ENCODE peak calls at places on chromosomes 2 and 18, in six cellular contexts. R is mesenteric fat pad; M is activated CD4-positive, CD25-positive, alpha-beta regulatory T cell; S is lower leg skin; V is HT1080; D is GM20000. G is an unnamed sample.

GRCh38 chr18:6763524-6763923 is 34.0 kb downstream of the ARHGAP28 start:
- DNase-seq in S (no peak), D (no peak), M (no peak), R (no peak), V (no peak), G (no peak)

GRCh38 chr18:24656571-24656971 is 196.1 kb downstream of the HRH4 start:
- DNase-seq in D (no peak), S (no peak), R (no peak), M (no peak), V (peak), G (no peak)

GRCh38 chr2:150478206-150478974 is 9.1 kb downstream of the RND3 start:
- DNase-seq in V (no peak), S (no peak), R (no peak), D (no peak), M (no peak), G (no peak)

GRCh38 chr18:46668694-46669093 is 11.7 kb upstream of the LOXHD1 start:
- DNase-seq in M (no peak), D (no peak), S (no peak), R (no peak), V (no peak), G (no peak)

GRCh38 chr2:232772540-232772939 is 3.8 kb downstream of the KCNJ13 start:
- DNase-seq in M (no peak), R (no peak), D (peak), S (no peak), V (no peak), G (no peak)

GRCh38 chr2:101831351-101831865 is 133.9 kb downstream of the MAP4K4 start:
- DNase-seq in R (no peak), D (peak), V (peak), S (peak), M (peak), G (peak)

GRCh38 chr18:32478818-32479217 is 8.1 kb upstream of the GAREM1 start:
- DNase-seq in S (no peak), R (no peak), V (no peak), M (no peak), D (no peak), G (no peak)

GRCh38 chr2:182240862-182241371 is 185.9 kb downstream of the PDE1A start:
- DNase-seq in S (no peak), V (peak), R (no peak), D (peak), M (no peak), G (no peak)

GRCh38 chr2:149224458-149224857 is 105.9 kb upstream of the LYPD6 start:
- DNase-seq in D (no peak), M (no peak), S (no peak), V (no peak), R (no peak), G (no peak)

GRCh38 chr18:78960709-78961108 is 18.9 kb upstream of the SALL3 start:
- DNase-seq in R (no peak), D (no peak), S (no peak), M (no peak), V (no peak), G (no peak)

GRCh38 chr2:64504774-64505720 is 19.1 kb upstream of the AFTPH start:
- DNase-seq in M (no peak), V (no peak), D (no peak), S (no peak), R (no peak), G (no peak)

G was measured in posterior cingulate gyrus.